ENCODE peak calls at places on chromosome 22, in six cellular contexts. L is IMR-90, G is neuronal stem cell, Q is H9, J is mesenchymal stem cell, W is trophoblast cell. V is an unnamed sample.
A peak's percentile ranks its signal among the peaks of the same experiment; 100 is the strongest.

GRCh38 chr22:47123827-47124442 is 361.5 kb downstream of the TBC1D22A start:
- DNase-seq in W (no peak), Q (no peak), L (no peak), G (no peak), J (no peak), V (no peak)

GRCh38 chr22:31449521-31449920 is 40.1 kb downstream of the EIF4ENIF1 start:
- DNase-seq in L (no peak), Q (no peak), J (no peak), W (no peak), G (no peak), V (no peak)

GRCh38 chr22:21760640-21761039 is 25.0 kb upstream of the YPEL1 start:
- DNase-seq in J (peak; percentile 63), L (peak; percentile 98), Q (no peak), W (no peak), G (no peak), V (no peak)

GRCh38 chr22:19626666-19627065 is 87.6 kb upstream of the SEPTIN5 start:
- DNase-seq in Q (peak; percentile 12), L (no peak), W (no peak), G (no peak), J (no peak), V (no peak)

GRCh38 chr22:17829691-17830040 is 55.4 kb upstream of the BID start:
- DNase-seq in L (peak; percentile 22), Q (no peak), J (no peak), W (no peak), G (no peak), V (no peak)

GRCh38 chr22:46084943-46085830 is 65.1 kb upstream of the PPARA start:
- DNase-seq in L (no peak), G (no peak), Q (no peak), W (no peak), J (no peak), V (no peak)

GRCh38 chr22:35116817-35117216 is 50.9 kb downstream of the ISX start:
- DNase-seq in G (no peak), Q (no peak), J (no peak), L (no peak), W (no peak), V (no peak)

GRCh38 chr22:19019029-19019678 is 83.1 kb upstream of the PRODH start:
- DNase-seq in Q (peak; percentile 23), G (no peak), W (no peak), J (no peak), L (no peak), V (no peak)

GRCh38 chr22:46737105-46737975 is 712 bp downstream of the CERK start:
- DNase-seq in J (peak; percentile 47), G (no peak), W (no peak), L (peak; percentile 34), Q (peak; percentile 46), V (peak; percentile 66)

GRCh38 chr22:46312056-46312455 is 15.4 kb downstream of the GTSE1 start:
- DNase-seq in J (no peak), G (no peak), Q (no peak), W (no peak), L (no peak), V (no peak)

GRCh38 chr22:39306456-39307361 is 12.7 kb downstream of the RPL3 start:
- DNase-seq in J (peak; percentile 53), L (no peak), W (peak; percentile 85), Q (peak; percentile 74), G (no peak), V (no peak)

GRCh38 chr22:30553971-30554370 is 7.4 kb upstream of the SEC14L6 start:
- DNase-seq in Q (no peak), W (no peak), G (no peak), L (no peak), J (no peak), V (no peak)

GRCh38 chr22:47203554-47203991 is 441.1 kb downstream of the TBC1D22A start:
- DNase-seq in W (no peak), Q (no peak), J (no peak), G (no peak), L (no peak), V (no peak)

GRCh38 chr22:36726007-36726380 is 22.4 kb upstream of the CACNG2 start:
- DNase-seq in W (no peak), J (no peak), L (no peak), G (no peak), Q (no peak), V (no peak)

GRCh38 chr22:45880732-45881523 is 96.0 kb downstream of the WNT7B start:
- DNase-seq in G (no peak), J (no peak), L (no peak), Q (peak; percentile 35), W (no peak), V (no peak)

GRCh38 chr22:17266261-17266971 is 47.2 kb upstream of the ADA2 start:
- DNase-seq in J (peak; percentile 2), G (peak; percentile 83), W (no peak), Q (peak; percentile 89), L (no peak), V (no peak)

GRCh38 chr22:22798232-22798616 is 89.4 kb upstream of the IGLL5 start:
- DNase-seq in Q (no peak), L (no peak), W (no peak), J (no peak), G (no peak), V (no peak)

GRCh38 chr22:48361099-48361639 is 1466.5 kb downstream of the BRD1 start:
- DNase-seq in L (no peak), G (no peak), J (no peak), Q (no peak), W (no peak), V (no peak)

GRCh38 chr22:37328017-37328416 is 45.7 kb downstream of the CYTH4 start:
- DNase-seq in L (peak; percentile 93), W (peak; percentile 66), J (peak; percentile 36), G (no peak), Q (no peak), V (no peak)

GRCh38 chr22:38177926-38178604 is 3.6 kb downstream of the PLA2G6 start:
- DNase-seq in L (peak; percentile 89), G (peak; percentile 32), Q (no peak), J (peak; percentile 96), W (peak; percentile 73), V (no peak)

GRCh38 chr22:37166675-37167066 is 17.0 kb upstream of the IL2RB start:
- DNase-seq in Q (peak; percentile 86), W (peak; percentile 74), L (peak; percentile 65), J (peak; percentile 75), G (peak; percentile 70), V (no peak)

GRCh38 chr22:38699784-38700183 is 959 bp downstream of the JOSD1 start:
- DNase-seq in W (no peak), Q (no peak), L (peak; percentile 62), G (no peak), J (peak; percentile 52), V (no peak)

GRCh38 chr22:22616636-22617035 is 27.8 kb upstream of the GGTLC2 start:
- DNase-seq in Q (no peak), W (peak; percentile 5), G (no peak), J (no peak), L (no peak), V (no peak)

GRCh38 chr22:23608583-23608982 is 23.5 kb downstream of the DRICH1 start:
- DNase-seq in J (peak; percentile 26), W (no peak), G (peak; percentile 72), Q (peak; percentile 67), L (peak; percentile 39), V (no peak)

GRCh38 chr22:37403267-37403960 is 23.9 kb downstream of the ELFN2 start:
- DNase-seq in L (no peak), G (peak; percentile 59), W (no peak), J (no peak), Q (no peak), V (no peak)

GRCh38 chr22:22871536-22872278 is 15.9 kb upstream of the IGLL5 start:
- DNase-seq in L (no peak), J (no peak), G (no peak), Q (no peak), W (peak; percentile 21), V (no peak)

GRCh38 chr22:47408409-47408808 is 646.0 kb downstream of the TBC1D22A start:
- DNase-seq in J (no peak), G (no peak), W (no peak), Q (no peak), L (no peak), V (no peak)

GRCh38 chr22:46661221-46661851 is 41.1 kb downstream of the GRAMD4 start:
- DNase-seq in L (peak; percentile 76), G (no peak), W (no peak), J (peak; percentile 54), Q (no peak), V (no peak)

GRCh38 chr22:21697866-21698265 is 32.1 kb downstream of the PPIL2 start:
- DNase-seq in J (peak; percentile 62), W (no peak), Q (no peak), G (no peak), L (peak; percentile 82), V (no peak)

GRCh38 chr22:38308791-38309498 is 8.3 kb downstream of the CSNK1E start:
- DNase-seq in J (no peak), Q (no peak), G (no peak), L (no peak), W (no peak), V (no peak)

DNA sequence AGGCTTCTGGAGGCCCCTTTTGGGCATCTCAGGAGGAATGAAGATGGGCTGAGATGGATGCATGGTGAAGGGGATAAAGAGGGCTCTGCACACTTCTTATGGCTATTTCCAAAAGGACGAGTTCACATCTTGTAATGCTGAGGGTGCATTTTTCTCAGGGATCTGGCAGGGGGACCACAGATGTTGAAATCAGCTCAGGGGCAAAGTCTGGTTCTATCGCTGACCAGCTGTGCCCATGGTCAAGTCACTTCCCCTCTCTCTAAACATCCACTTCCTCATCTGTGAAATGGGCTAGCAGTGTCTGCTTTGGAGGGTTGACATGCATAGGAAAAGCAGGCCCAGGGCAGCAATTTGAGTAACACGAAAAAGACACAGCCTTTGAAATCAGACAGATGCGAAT is 26.5 kb downstream of the LHFPL7 start:
- DNase-seq in L (no peak), G (no peak), J (no peak), W (no peak), Q (no peak), V (no peak)
- H3K14ac ChIP-seq in L (no peak overlapping the region), G (no peak overlapping the region), J (no peak overlapping the region), W (no peak overlapping the region), Q (no peak overlapping the region), V (no peak overlapping the region)

DNA sequence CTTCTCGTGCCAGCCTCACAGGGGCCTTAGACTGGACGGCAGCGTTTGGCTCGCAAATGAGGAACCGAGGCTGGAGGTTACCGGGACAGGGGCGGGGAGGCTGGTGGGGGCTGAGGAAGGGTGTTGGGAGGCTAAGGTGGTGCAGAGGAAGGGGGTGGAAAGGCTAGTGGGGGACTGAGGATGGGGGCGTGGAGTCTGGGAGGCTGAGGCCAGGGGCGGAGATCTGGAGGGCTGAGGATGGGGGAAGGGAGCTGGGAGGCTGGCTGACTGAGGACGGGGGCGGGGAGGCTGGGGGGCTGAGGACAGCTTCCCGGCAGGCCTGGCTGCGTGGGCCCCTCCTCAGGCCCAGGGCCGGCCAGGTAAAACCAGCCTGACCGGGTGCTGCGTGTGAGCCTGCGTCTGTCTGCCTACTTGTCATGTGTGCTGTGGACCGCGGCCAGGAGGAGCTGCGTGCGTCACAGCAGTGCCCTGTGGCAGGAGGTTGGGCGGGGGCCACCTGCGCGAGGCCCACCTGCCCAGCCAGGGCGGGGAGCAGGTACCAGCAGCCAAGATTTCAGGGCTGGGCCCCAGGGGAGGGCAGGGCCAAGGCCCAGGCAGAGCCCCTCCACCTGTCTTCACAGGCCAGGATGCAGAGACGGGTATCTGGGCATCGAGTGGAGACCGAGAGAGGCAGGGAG is 9.4 kb upstream of the PIM3 start:
- DNase-seq in Q (peak; percentile 38), W (peak; percentile 98), L (peak; percentile 64), G (no peak), J (no peak), V (no peak)
- H3K14ac ChIP-seq in Q (no peak overlapping the region), W (peak overlapping the region; percentile 95), L (peak overlapping the region; percentile 90), G (peak overlapping the region; percentile 97), J (peak overlapping the region; percentile 12), V (no peak overlapping the region)

GRCh38 chr22:44628856-44629255 is 73.1 kb upstream of the PRR5 start:
- DNase-seq in W (no peak), Q (no peak), G (no peak), J (no peak), L (no peak), V (no peak)
- H3K14ac ChIP-seq in W (no peak overlapping the region), Q (no peak overlapping the region), G (no peak overlapping the region), J (no peak overlapping the region), L (no peak overlapping the region), V (no peak overlapping the region)

GRCh38 chr22:41181349-41182241 is 23.5 kb upstream of the L3MBTL2 start:
- DNase-seq in L (peak; percentile 66), W (peak; percentile 93), J (peak; percentile 90), G (no peak), Q (peak; percentile 48), V (no peak)
- H3K14ac ChIP-seq in L (no peak overlapping the region), W (no peak overlapping the region), J (peak overlapping the region; percentile 11), G (no peak overlapping the region), Q (no peak overlapping the region), V (no peak overlapping the region)

V was measured in H1.